ENCODE peak calls at places on chromosomes 1 and 21, in four cellular contexts. One of them, this sample, is unnamed.

GRCh38 chr1:147142886-147143285 is 29.4 kb downstream of the PRKAB2 start:
- DNase-seq in heart left ventricle: no peak
- DNase-seq in right lobe of liver: no peak
- DNase-seq in foreskin fibroblast: no peak
- DNase-seq in this sample: no peak

GRCh38 chr1:68141801-68142440 is 90.4 kb downstream of the WLS start:
- DNase-seq in heart left ventricle: no peak
- DNase-seq in foreskin fibroblast: no peak
- DNase-seq in right lobe of liver: no peak
- DNase-seq in this sample: no peak

GRCh38 chr1:21922103-21923014 is 14.8 kb downstream of the HSPG2 start:
- DNase-seq in right lobe of liver: no peak
- DNase-seq in foreskin fibroblast: no peak
- DNase-seq in heart left ventricle: no peak
- DNase-seq in this sample: no peak

GRCh38 chr1:232319518-232319917 is 310.4 kb downstream of the SIPA1L2 start:
- DNase-seq in right lobe of liver: no peak
- DNase-seq in foreskin fibroblast: no peak
- DNase-seq in heart left ventricle: no peak
- DNase-seq in this sample: no peak

GRCh38 chr1:168628807-168629206 is 52.4 kb downstream of the XCL1 start:
- DNase-seq in foreskin fibroblast: peak
- DNase-seq in right lobe of liver: no peak
- DNase-seq in heart left ventricle: no peak
- DNase-seq in this sample: no peak

GRCh38 chr21:33878824-33879223 is 36.8 kb downstream of the ATP5PO start:
- DNase-seq in foreskin fibroblast: no peak
- DNase-seq in right lobe of liver: no peak
- DNase-seq in heart left ventricle: no peak
- DNase-seq in this sample: no peak

GRCh38 chr1:245475961-245476522 is 321.3 kb downstream of the KIF26B start:
- DNase-seq in foreskin fibroblast: no peak
- DNase-seq in right lobe of liver: no peak
- DNase-seq in heart left ventricle: no peak
- DNase-seq in this sample: no peak

GRCh38 chr1:110218137-110218536 is 8.0 kb downstream of the KCNC4 start:
- DNase-seq in heart left ventricle: no peak
- DNase-seq in foreskin fibroblast: no peak
- DNase-seq in right lobe of liver: no peak
- DNase-seq in this sample: no peak

GRCh38 chr1:25685211-25685750 is 68.7 kb downstream of the MAN1C1 start:
- DNase-seq in foreskin fibroblast: no peak
- DNase-seq in right lobe of liver: no peak
- DNase-seq in heart left ventricle: no peak
- DNase-seq in this sample: no peak

GRCh38 chr1:205542367-205542766 is 37.9 kb downstream of the CDK18 start:
- DNase-seq in right lobe of liver: no peak
- DNase-seq in heart left ventricle: no peak
- DNase-seq in foreskin fibroblast: no peak
- DNase-seq in this sample: no peak

GRCh38 chr1:64474639-64475038 is 4.7 kb downstream of the CACHD1 start:
- DNase-seq in right lobe of liver: peak
- DNase-seq in heart left ventricle: peak
- DNase-seq in foreskin fibroblast: peak
- DNase-seq in this sample: no peak

GRCh38 chr1:52913537-52913936 is 8.0 kb downstream of the ECHDC2 start:
- DNase-seq in right lobe of liver: peak
- DNase-seq in foreskin fibroblast: no peak
- DNase-seq in heart left ventricle: no peak
- DNase-seq in this sample: no peak

GRCh38 chr1:8649027-8649426 is 168.4 kb downstream of the RERE start:
- DNase-seq in foreskin fibroblast: no peak
- DNase-seq in right lobe of liver: no peak
- DNase-seq in heart left ventricle: no peak
- DNase-seq in this sample: no peak

GRCh38 chr1:97668945-97669344 is 251.9 kb downstream of the DPYD start:
- DNase-seq in foreskin fibroblast: peak
- DNase-seq in right lobe of liver: no peak
- DNase-seq in heart left ventricle: no peak
- DNase-seq in this sample: no peak

GRCh38 chr1:154752273-154753030 is 117.6 kb downstream of the KCNN3 start:
- DNase-seq in foreskin fibroblast: no peak
- DNase-seq in heart left ventricle: no peak
- DNase-seq in right lobe of liver: no peak
- DNase-seq in this sample: no peak

GRCh38 chr1:90147093-90147492 is 152.2 kb downstream of the ZNF326 start:
- DNase-seq in heart left ventricle: no peak
- DNase-seq in foreskin fibroblast: no peak
- DNase-seq in right lobe of liver: no peak
- DNase-seq in this sample: no peak

GRCh38 chr1:90144820-90145219 is 149.9 kb downstream of the ZNF326 start:
- DNase-seq in foreskin fibroblast: no peak
- DNase-seq in right lobe of liver: no peak
- DNase-seq in heart left ventricle: no peak
- DNase-seq in this sample: no peak

GRCh38 chr1:90154711-90155110 is 159.8 kb downstream of the ZNF326 start:
- DNase-seq in right lobe of liver: no peak
- DNase-seq in foreskin fibroblast: no peak
- DNase-seq in heart left ventricle: no peak
- DNase-seq in this sample: no peak

GRCh38 chr1:90143522-90144050 is 148.7 kb downstream of the ZNF326 start:
- DNase-seq in right lobe of liver: no peak
- DNase-seq in foreskin fibroblast: no peak
- DNase-seq in heart left ventricle: no peak
- DNase-seq in this sample: no peak

GRCh38 chr1:90149101-90149500 is 154.2 kb downstream of the ZNF326 start:
- DNase-seq in foreskin fibroblast: no peak
- DNase-seq in heart left ventricle: no peak
- DNase-seq in right lobe of liver: no peak
- DNase-seq in this sample: no peak
- TF ChIP-seq CTCF in foreskin fibroblast: no peak
- TF ChIP-seq CTCF in heart left ventricle: no peak
- TF ChIP-seq CTCF in right lobe of liver: peak
- TF ChIP-seq CTCF in this sample: no peak

GRCh38 chr1:116311756-116312691 is 61.0 kb upstream of the ATP1A1 start:
- DNase-seq in right lobe of liver: no peak
- DNase-seq in foreskin fibroblast: no peak
- DNase-seq in heart left ventricle: no peak
- DNase-seq in this sample: no peak
- H3K4me3 ChIP-seq in right lobe of liver: no peak
- H3K4me3 ChIP-seq in foreskin fibroblast: no peak
- H3K4me3 ChIP-seq in heart left ventricle: no peak
- H3K4me3 ChIP-seq in this sample: no peak

GRCh38 chr1:182029379-182030331 is 31.9 kb downstream of the ZNF648 start:
- DNase-seq in heart left ventricle: peak
- DNase-seq in right lobe of liver: peak
- DNase-seq in foreskin fibroblast: peak
- DNase-seq in this sample: peak
- TF ChIP-seq CTCF in heart left ventricle: peak
- TF ChIP-seq CTCF in right lobe of liver: peak
- TF ChIP-seq CTCF in foreskin fibroblast: peak
- TF ChIP-seq CTCF in this sample: peak

DNA sequence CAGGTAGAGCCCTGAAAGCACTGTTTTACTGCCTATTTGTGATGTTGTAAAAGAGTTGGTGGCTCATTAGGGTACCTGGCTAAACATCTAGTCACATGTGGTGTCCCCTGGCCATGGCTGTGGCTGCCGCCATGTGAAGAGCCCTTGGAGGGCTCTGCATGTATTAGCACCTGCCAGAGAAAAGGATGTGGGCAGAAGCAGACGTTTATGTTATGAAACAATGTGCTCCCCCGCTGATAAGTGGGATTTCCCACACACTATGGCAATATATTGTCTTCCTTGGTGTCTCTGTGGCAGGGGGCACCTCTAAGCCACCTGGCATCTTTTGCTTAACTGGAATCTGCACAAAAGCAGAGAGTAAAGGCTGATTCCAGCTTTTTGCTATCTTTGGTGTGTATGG is 9.6 kb downstream of the TENT5C start:
- DNase-seq in right lobe of liver: no peak
- DNase-seq in foreskin fibroblast: no peak
- DNase-seq in heart left ventricle: no peak
- DNase-seq in this sample: no peak
- H3K4me3 ChIP-seq in right lobe of liver: no peak
- H3K4me3 ChIP-seq in foreskin fibroblast: no peak
- H3K4me3 ChIP-seq in heart left ventricle: no peak
- H3K4me3 ChIP-seq in this sample: no peak

DNA sequence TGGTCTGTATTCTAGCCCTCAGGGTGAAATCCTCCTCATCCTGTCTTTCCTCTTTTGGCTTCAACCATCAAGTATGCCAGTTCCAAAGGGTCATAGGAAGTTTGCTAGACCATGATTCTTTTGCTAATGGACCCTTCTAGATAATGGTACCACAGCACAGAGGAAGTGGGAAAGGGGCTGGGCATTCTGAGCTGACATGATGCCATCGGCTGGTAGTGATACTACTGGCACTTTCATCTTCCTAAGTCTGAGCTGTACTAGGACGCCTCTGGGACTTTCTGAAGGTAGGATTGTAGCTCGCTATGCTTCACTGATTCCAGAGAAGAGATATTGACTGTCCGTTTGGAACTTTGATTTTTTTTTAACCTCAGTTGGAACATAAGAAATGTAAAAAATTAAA is 11.4 kb downstream of the FASLG start:
- DNase-seq in heart left ventricle: no peak
- DNase-seq in foreskin fibroblast: no peak
- DNase-seq in right lobe of liver: no peak
- DNase-seq in this sample: no peak
- TF ChIP-seq CTCF in heart left ventricle: no peak
- TF ChIP-seq CTCF in foreskin fibroblast: no peak
- TF ChIP-seq CTCF in right lobe of liver: no peak
- TF ChIP-seq CTCF in this sample: no peak

GRCh38 chr1:201501812-201502510 is 5.0 kb downstream of the CSRP1 start:
- DNase-seq in right lobe of liver: peak
- DNase-seq in foreskin fibroblast: no peak
- DNase-seq in heart left ventricle: no peak
- DNase-seq in this sample: no peak

GRCh38 chr1:201501144-201501543 is 5.8 kb downstream of the CSRP1 start:
- DNase-seq in right lobe of liver: no peak
- DNase-seq in foreskin fibroblast: no peak
- DNase-seq in heart left ventricle: no peak
- DNase-seq in this sample: no peak

GRCh38 chr1:201504179-201504631 is 2.7 kb downstream of the CSRP1 start:
- DNase-seq in right lobe of liver: no peak
- DNase-seq in foreskin fibroblast: no peak
- DNase-seq in heart left ventricle: no peak
- DNase-seq in this sample: no peak

GRCh38 chr1:201503397-201504176 is 3.3 kb downstream of the CSRP1 start:
- DNase-seq in foreskin fibroblast: peak
- DNase-seq in right lobe of liver: no peak
- DNase-seq in heart left ventricle: peak
- DNase-seq in this sample: peak

DNA sequence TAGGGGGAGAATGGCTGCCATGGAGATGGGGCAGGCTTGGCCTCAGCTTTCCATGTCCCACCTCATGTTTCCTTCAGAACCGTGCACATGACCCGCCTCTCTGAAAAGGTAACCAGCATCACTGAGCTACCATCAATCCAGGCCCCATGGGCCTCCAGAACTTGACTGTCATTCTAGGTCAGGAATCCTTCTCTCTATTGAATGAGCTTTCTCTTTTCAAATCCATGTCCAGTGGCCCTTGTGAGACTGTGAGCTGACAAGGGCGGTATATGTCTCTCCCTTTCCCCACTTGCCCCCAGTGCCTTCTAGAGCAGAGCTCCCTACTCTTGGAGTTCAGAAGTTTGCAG is 4.4 kb downstream of the CSRP1 start:
- DNase-seq in right lobe of liver: no peak
- DNase-seq in foreskin fibroblast: no peak
- DNase-seq in heart left ventricle: no peak
- DNase-seq in this sample: no peak
- H3K4me3 ChIP-seq in right lobe of liver: no peak
- H3K4me3 ChIP-seq in foreskin fibroblast: no peak
- H3K4me3 ChIP-seq in heart left ventricle: no peak
- H3K4me3 ChIP-seq in this sample: no peak

GRCh38 chr1:207811920-207812720 is 60.3 kb downstream of the CD46 start:
- DNase-seq in foreskin fibroblast: no peak
- DNase-seq in right lobe of liver: peak
- DNase-seq in heart left ventricle: peak
- DNase-seq in this sample: no peak
- TF ChIP-seq CTCF in foreskin fibroblast: peak
- TF ChIP-seq CTCF in right lobe of liver: peak
- TF ChIP-seq CTCF in heart left ventricle: peak
- TF ChIP-seq CTCF in this sample: peak

GRCh38 chr1:247447162-247447909 is 10.6 kb downstream of the OR2B11 start:
- DNase-seq in right lobe of liver: no peak
- DNase-seq in heart left ventricle: no peak
- DNase-seq in foreskin fibroblast: no peak
- DNase-seq in this sample: no peak
- H3K4me3 ChIP-seq in right lobe of liver: peak
- H3K4me3 ChIP-seq in heart left ventricle: no peak
- H3K4me3 ChIP-seq in foreskin fibroblast: peak
- H3K4me3 ChIP-seq in this sample: no peak